ENCODE peak calls at places on chromosomes 4 and X, in ten cellular contexts. R is ovary, K is right lobe of liver, N is Panc1, Z is astrocyte, D is GM06990, Q is heart left ventricle, I is left lung, U is uterus, E is transverse colon. G is an unnamed sample. For H3K27me3, the result is how much of the 10 kb centered on the place peaks cover.

GRCh38 chrX:10083809-10084208 is 73.0 kb upstream of the CLCN4 start:
- DNase-seq in R (no peak), K (no peak), N (no peak), Z (no peak), D (no peak), Q (no peak), I (no peak), U (no peak), E (no peak), G (no peak)

GRCh38 chr4:61772116-61772515 is 572.0 kb downstream of the ADGRL3 start:
- DNase-seq in R (no peak), K (no peak), N (no peak), Z (peak), D (no peak), Q (no peak), I (no peak), U (no peak), E (no peak), G (peak)

GRCh38 chr4:6417516-6417915 is 54.9 kb downstream of the PPP2R2C start:
- DNase-seq in R (no peak), K (no peak), N (no peak), Z (no peak), D (no peak), Q (no peak), I (no peak), U (no peak), E (no peak), G (no peak)

GRCh38 chrX:39957816-39958561 is 139.8 kb downstream of the BCOR start:
- DNase-seq in R (no peak), K (no peak), N (no peak), Z (peak), D (no peak), Q (peak), I (no peak), U (no peak), E (no peak), G (no peak)

GRCh38 chr4:134085525-134085924 is 116.1 kb downstream of the PABPC4L start:
- DNase-seq in R (no peak), K (no peak), N (no peak), Z (no peak), D (no peak), Q (no peak), I (no peak), U (no peak), E (no peak), G (no peak)

GRCh38 chr4:138078751-138079150 is 163.4 kb downstream of the SLC7A11 start:
- DNase-seq in R (no peak), K (no peak), N (no peak), Z (no peak), D (no peak), Q (no peak), I (no peak), U (no peak), E (no peak), G (no peak)

GRCh38 chr4:26032572-26033320 is 118.7 kb downstream of the SMIM20 start:
- DNase-seq in R (no peak), K (no peak), N (no peak), Z (peak), D (no peak), Q (no peak), I (no peak), U (peak), E (no peak), G (no peak)

GRCh38 chr4:85166318-85166717 is 199.8 kb upstream of the WDFY3 start:
- DNase-seq in R (no peak), K (no peak), N (no peak), Z (no peak), D (no peak), Q (no peak), I (no peak), U (no peak), E (peak), G (no peak)

GRCh38 chr4:3346146-3346545 is 53.3 kb downstream of the RGS12 start:
- DNase-seq in R (peak), K (no peak), N (peak), Z (peak), D (no peak), Q (peak), I (no peak), U (no peak), E (peak), G (peak)

GRCh38 chrX:19005909-19006308 is 22.0 kb upstream of the PHKA2 start:
- DNase-seq in R (no peak), K (no peak), N (no peak), Z (no peak), D (no peak), Q (no peak), I (no peak), U (no peak), E (no peak), G (no peak)

GRCh38 chr4:152831416-152831815 is 51.7 kb downstream of the ARFIP1 start:
- DNase-seq in R (no peak), K (no peak), N (no peak), Z (no peak), D (no peak), Q (no peak), I (no peak), U (no peak), E (no peak), G (no peak)

GRCh38 chrX:114906978-114907510 is 110.4 kb downstream of the IL13RA2 start:
- DNase-seq in R (no peak), K (no peak), N (no peak), Z (no peak), D (no peak), Q (no peak), I (no peak), U (no peak), E (no peak), G (no peak)

GRCh38 chr4:163072222-163072621 is 94.5 kb downstream of the NAF1 start:
- DNase-seq in R (no peak), K (no peak), N (no peak), Z (peak), D (no peak), Q (no peak), I (no peak), U (no peak), E (no peak), G (no peak)

GRCh38 chr4:87128006-87128705 is 92.3 kb downstream of the KLHL8 start:
- DNase-seq in R (no peak), K (no peak), N (no peak), Z (no peak), D (no peak), Q (no peak), I (no peak), U (no peak), E (no peak), G (no peak)

GRCh38 chrX:24594531-24594930 is 52.6 kb downstream of the PCYT1B start:
- DNase-seq in R (no peak), K (no peak), N (no peak), Z (no peak), D (no peak), Q (no peak), I (no peak), U (no peak), E (no peak), G (no peak)

GRCh38 chr4:166134285-166134684 is 261.2 kb downstream of the TLL1 start:
- DNase-seq in R (no peak), K (no peak), N (no peak), Z (no peak), D (peak), Q (no peak), I (no peak), U (no peak), E (no peak), G (no peak)

GRCh38 chrX:80807606-80808159 is 2.0 kb downstream of the BRWD3 start:
- DNase-seq in R (no peak), K (no peak), N (peak), Z (no peak), D (no peak), Q (no peak), I (no peak), U (no peak), E (no peak), G (no peak)

GRCh38 chr4:90198086-90198847 is 71.1 kb downstream of the CCSER1 start:
- DNase-seq in R (no peak), K (no peak), N (no peak), Z (no peak), D (no peak), Q (no peak), I (no peak), U (no peak), E (no peak), G (no peak)

GRCh38 chr4:4480685-4481393 is 61.0 kb downstream of the STX18 start:
- DNase-seq in R (no peak), K (no peak), N (no peak), Z (no peak), D (no peak), Q (no peak), I (no peak), U (no peak), E (no peak), G (no peak)

GRCh38 chrX:47623540-47624027 is 3.9 kb upstream of the SYN1 start:
- DNase-seq in R (peak), K (peak), N (no peak), Z (peak), D (no peak), Q (peak), I (peak), U (no peak), E (peak), G (peak)

GRCh38 chrX:124594017-124594651 is 247.8 kb downstream of the SH2D1A start:
- DNase-seq in R (no peak), K (no peak), N (no peak), Z (no peak), D (no peak), Q (no peak), I (no peak), U (no peak), E (no peak), G (no peak)

GRCh38 chr4:15695240-15695699 is 7.6 kb upstream of the BST1 start:
- DNase-seq in R (no peak), K (no peak), N (no peak), Z (peak), D (no peak), Q (no peak), I (no peak), U (no peak), E (no peak), G (peak)

GRCh38 chrX:133188631-133189030 is 29.5 kb downstream of the TFDP3 start:
- DNase-seq in R (no peak), K (no peak), N (no peak), Z (no peak), D (no peak), Q (no peak), I (no peak), U (no peak), E (no peak), G (no peak)

GRCh38 chrX:29787666-29788065 is 427.7 kb upstream of the MAGEB2 start:
- DNase-seq in R (no peak), K (no peak), N (no peak), Z (no peak), D (no peak), Q (no peak), I (no peak), U (no peak), E (no peak), G (no peak)

GRCh38 chr4:141375855-141376254 is 155.2 kb downstream of the ZNF330 start:
- DNase-seq in R (no peak), K (no peak), N (no peak), Z (peak), D (no peak), Q (no peak), I (no peak), U (no peak), E (no peak), G (peak)

GRCh38 chr4:40317921-40318658 is 17.0 kb upstream of the CHRNA9 start:
- DNase-seq in R (no peak), K (no peak), N (no peak), Z (no peak), D (no peak), Q (no peak), I (no peak), U (no peak), E (no peak), G (no peak)

GRCh38 chr4:70931359-70931758 is 29.2 kb downstream of the MOB1B start:
- DNase-seq in R (no peak), K (no peak), N (no peak), Z (no peak), D (no peak), Q (no peak), I (no peak), U (no peak), E (no peak), G (no peak)

GRCh38 chr4:118953276-118953675 is 64.6 kb downstream of the SYNPO2 start:
- DNase-seq in R (no peak), K (no peak), N (no peak), Z (peak), D (no peak), Q (no peak), I (no peak), U (no peak), E (no peak), G (peak)

GRCh38 chrX:70769659-70770232 is 138.8 kb downstream of the TEX11 start:
- DNase-seq in R (no peak), K (no peak), N (no peak), Z (no peak), D (no peak), Q (no peak), I (no peak), U (no peak), E (no peak), G (peak)

GRCh38 chrX:140608111-140608510 is 101.4 kb upstream of the LINC00632 start:
- DNase-seq in R (no peak), K (no peak), N (no peak), Z (no peak), D (no peak), Q (no peak), I (no peak), U (no peak), E (no peak), G (no peak)

GRCh38 chr4:4334798-4335520 is 44.9 kb downstream of the ZBTB49 start:
- DNase-seq in R (peak), K (peak), N (peak), Z (peak), D (peak), Q (peak), I (peak), U (peak), E (peak), G (no peak)

GRCh38 chrX:134908235-134908834 is 82.5 kb upstream of the SMIM10 start:
- DNase-seq in R (no peak), K (no peak), N (no peak), Z (no peak), D (no peak), Q (no peak), I (no peak), U (no peak), E (no peak), G (no peak)

GRCh38 chrX:134173541-134174272 is 63.3 kb upstream of the CCDC160 start:
- DNase-seq in R (no peak), K (no peak), N (no peak), Z (no peak), D (no peak), Q (no peak), I (no peak), U (no peak), E (no peak), G (no peak)

GRCh38 chr4:56245547-56246229 is 141.6 kb downstream of the AASDH start:
- DNase-seq in R (no peak), K (no peak), N (no peak), Z (peak), D (no peak), Q (no peak), I (no peak), U (no peak), E (no peak), G (no peak)

DNA sequence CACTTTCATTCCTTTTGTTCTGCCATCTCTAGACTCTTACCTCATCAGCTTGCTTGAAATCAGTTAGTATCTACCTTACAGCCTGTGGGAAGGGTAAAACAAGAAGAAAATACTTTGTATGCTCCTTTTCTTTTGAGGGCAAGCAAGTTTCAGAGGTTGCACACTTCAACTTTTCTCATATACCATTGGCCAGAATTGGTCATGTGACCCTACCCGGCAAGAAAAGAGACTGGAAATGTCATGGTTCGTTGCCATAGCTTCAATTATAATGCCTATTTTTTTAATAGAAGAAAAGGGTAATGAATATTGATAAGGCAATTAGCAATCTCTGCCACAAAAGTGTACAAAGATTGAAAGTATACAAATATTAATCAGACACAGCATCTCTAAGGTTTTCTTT is 346.7 kb upstream of the TACR3 start:
- DNase-seq in R (no peak), K (no peak), N (no peak), Z (no peak), D (no peak), Q (no peak), I (no peak), U (no peak), E (no peak), G (no peak)
- H3K4me3 ChIP-seq in R (no peak), K (no peak), N (no peak), Z (no peak), D (no peak), Q (no peak), I (no peak), U (no peak), E (no peak), G (no peak)

DNA sequence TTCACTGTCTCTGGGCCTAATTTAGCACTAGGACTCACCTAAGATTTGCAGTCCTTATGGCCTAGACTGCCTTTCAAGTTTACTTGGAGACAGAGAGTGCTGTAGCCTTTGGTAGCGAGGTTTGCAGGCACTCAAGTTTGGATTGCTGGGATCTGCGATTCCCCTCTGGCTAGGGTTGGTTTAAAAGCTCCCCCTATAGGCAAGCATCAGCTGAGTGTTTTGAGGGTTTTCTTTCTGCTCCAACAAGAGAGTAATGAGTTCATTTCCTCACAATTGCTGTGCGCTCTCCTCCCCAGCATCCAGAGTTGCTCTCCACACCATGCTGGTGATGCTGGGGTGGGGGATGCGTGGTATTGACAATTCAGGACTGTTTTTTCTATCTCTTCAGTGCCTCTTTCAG is 206.9 kb downstream of the GLUD2 start:
- DNase-seq in R (no peak), K (no peak), N (no peak), Z (no peak), D (no peak), Q (no peak), I (no peak), U (no peak), E (no peak), G (no peak)
- TF ChIP-seq CTCF in R (no peak), K (peak), N (peak), Z (no peak), D (peak), Q (no peak), I (no peak), U (no peak), E (no peak), G (no peak)

GRCh38 chrX:112631892-112632291 is 47.8 kb downstream of the LHFPL1 start:
- DNase-seq in R (no peak), K (no peak), N (no peak), Z (no peak), D (no peak), Q (no peak), I (no peak), U (no peak), E (no peak), G (no peak)
- H3K27me3 ChIP-seq in R (under half), K (under half), N (under half), Z (under half), D (under half), Q (under half), I (under half), U (under half), E (under half), G (under half)

GRCh38 chrX:129779747-129780146 is at the start of gene SASH3:
- DNase-seq in R (no peak), K (peak), N (no peak), Z (no peak), D (peak), Q (peak), I (peak), U (no peak), E (peak), G (no peak)
- H3K4me3 ChIP-seq in R (no peak), K (peak), N (no peak), Z (no peak), D (peak), Q (peak), I (peak), U (no peak), E (no peak), G (no peak)

GRCh38 chr4:150720973-150721518 is 139.1 kb downstream of the MAB21L2 start:
- DNase-seq in R (no peak), K (no peak), N (no peak), Z (no peak), D (peak), Q (no peak), I (no peak), U (no peak), E (no peak), G (no peak)

GRCh38 chr4:150725957-150726523 is 144.1 kb downstream of the MAB21L2 start:
- DNase-seq in R (no peak), K (no peak), N (no peak), Z (no peak), D (no peak), Q (no peak), I (no peak), U (no peak), E (no peak), G (no peak)

GRCh38 chr4:150723727-150724411 is 141.9 kb downstream of the MAB21L2 start:
- DNase-seq in R (no peak), K (no peak), N (no peak), Z (no peak), D (no peak), Q (no peak), I (no peak), U (no peak), E (no peak), G (no peak)

GRCh38 chr4:150717952-150718351 is 136.0 kb downstream of the MAB21L2 start:
- DNase-seq in R (no peak), K (no peak), N (no peak), Z (no peak), D (no peak), Q (no peak), I (no peak), U (no peak), E (no peak), G (no peak)

GRCh38 chr4:150722908-150723362 is 141.0 kb downstream of the MAB21L2 start:
- DNase-seq in R (peak), K (peak), N (no peak), Z (no peak), D (no peak), Q (peak), I (peak), U (peak), E (peak), G (no peak)
- TF ChIP-seq CTCF in R (no peak), K (peak), N (no peak), Z (no peak), D (no peak), Q (peak), I (no peak), U (no peak), E (peak), G (no peak)

DNA sequence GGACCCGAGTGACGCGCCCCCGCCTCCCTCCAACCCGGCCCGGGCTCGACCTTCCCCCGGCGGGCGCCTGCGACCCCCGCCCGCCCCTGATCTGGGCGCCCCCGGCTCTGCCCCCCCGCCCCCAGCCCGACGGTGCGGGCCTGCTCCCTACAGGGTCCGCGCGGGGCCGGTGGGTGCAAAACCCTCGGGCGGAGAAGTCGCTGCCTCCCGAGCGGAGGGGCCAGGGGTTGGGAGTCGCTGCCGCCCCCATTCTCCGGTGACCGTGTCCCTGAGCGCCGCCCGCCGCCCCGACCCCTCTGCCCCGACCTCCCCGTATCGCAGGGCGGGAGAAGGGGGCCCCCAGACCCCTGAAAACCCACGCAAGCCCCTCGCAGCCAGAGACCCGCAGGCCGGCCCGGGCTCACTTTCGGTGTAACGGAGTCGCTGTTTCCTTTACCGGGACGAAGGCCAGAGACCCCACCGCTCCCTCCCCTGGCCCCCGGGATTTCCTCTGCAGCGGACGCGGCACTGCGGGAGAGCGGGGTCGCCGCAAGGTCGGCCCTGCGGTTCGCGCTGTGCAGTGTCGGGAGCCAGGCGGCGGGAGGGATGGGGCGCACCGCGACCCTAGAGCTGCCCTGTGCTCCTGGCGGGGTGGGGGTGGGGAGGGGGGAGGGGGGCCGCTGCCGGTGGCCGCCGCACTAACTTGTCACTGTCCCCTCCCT is 729 bp upstream of the CPLX1 start:
- DNase-seq in R (no peak), K (no peak), N (no peak), Z (no peak), D (no peak), Q (no peak), I (peak), U (no peak), E (no peak), G (no peak)
- H3K27me3 ChIP-seq in R (under half), K (under half), N (under half), Z (under half), D (under half), Q (under half), I (half or more), U (under half), E (half or more), G (half or more)

GRCh38 chr4:94459462-94460161 is 7.9 kb downstream of the PDLIM5 start:
- DNase-seq in R (no peak), K (no peak), N (no peak), Z (no peak), D (no peak), Q (no peak), I (no peak), U (no peak), E (no peak), G (no peak)
- H3K4me3 ChIP-seq in R (no peak), K (no peak), N (no peak), Z (no peak), D (no peak), Q (peak), I (no peak), U (no peak), E (no peak), G (no peak)

GRCh38 chrX:120090208-120090607 is 12.7 kb upstream of the RHOXF2B start:
- DNase-seq in R (no peak), K (no peak), N (no peak), Z (no peak), D (no peak), Q (no peak), I (no peak), U (no peak), E (no peak), G (no peak)
- TF ChIP-seq CTCF in R (no peak), K (no peak), N (peak), Z (no peak), D (no peak), Q (no peak), I (no peak), U (no peak), E (no peak), G (no peak)